ENCODE peak calls at places on chromosomes 16 and 17, in five cellular contexts. Y, L, F, K and Q are unnamed samples.

GRCh38 chr17:20085283-20085875 is 76.2 kb downstream of the SPECC1 start:
- DNase-seq in L (no peak), K (no peak), Y (no peak), F (no peak), Q (no peak)

GRCh38 chr17:12312692-12313091 is 292.0 kb downstream of the MAP2K4 start:
- DNase-seq in K (no peak), Y (no peak), F (no peak), L (no peak), Q (no peak)

GRCh38 chr16:25135239-25135878 is 23.8 kb downstream of the LCMT1 start:
- DNase-seq in F (peak), L (peak), K (no peak), Y (no peak), Q (peak)

GRCh38 chr17:21373034-21373433 is 3.1 kb upstream of the KCNJ12 start:
- DNase-seq in Y (no peak), F (no peak), L (no peak), K (no peak), Q (no peak)

GRCh38 chr16:80666378-80667257 is 125.8 kb downstream of the DYNLRB2 start:
- DNase-seq in K (no peak), Y (no peak), L (no peak), F (no peak), Q (no peak)

GRCh38 chr17:59004338-59005111 is 102.2 kb downstream of the TRIM37 start:
- DNase-seq in F (peak), Y (peak), L (peak), K (peak), Q (peak)

GRCh38 chr17:48549909-48550308 is 5.0 kb upstream of the HOXB2 start:
- DNase-seq in K (no peak), F (no peak), Y (no peak), L (no peak), Q (peak)

GRCh38 chr17:47200325-47200663 is 8.9 kb upstream of the MYL4 start:
- DNase-seq in L (no peak), F (no peak), Y (no peak), K (no peak), Q (no peak)

GRCh38 chr16:2148714-2149629 is 547 bp downstream of the RAB26 start:
- DNase-seq in F (no peak), L (peak), K (peak), Y (peak), Q (no peak)

GRCh38 chr16:50593410-50594139 is 45.4 kb downstream of the NKD1 start:
- DNase-seq in L (no peak), F (no peak), K (peak), Y (peak), Q (no peak)

GRCh38 chr16:2535644-2536021 is 2.2 kb upstream of the PDPK1 start:
- DNase-seq in Y (no peak), K (no peak), F (no peak), L (peak), Q (peak)

GRCh38 chr16:81654346-81654745 is 124.7 kb upstream of the PLCG2 start:
- DNase-seq in F (no peak), L (no peak), Y (no peak), K (no peak), Q (peak)

GRCh38 chr17:83186751-83187421 is 107.5 kb downstream of the METRNL start:
- DNase-seq in F (no peak), K (no peak), L (no peak), Y (no peak), Q (no peak)

GRCh38 chr16:12758031-12758669 is 45.5 kb downstream of the CPPED1 start:
- DNase-seq in Y (no peak), K (no peak), F (no peak), L (no peak), Q (no peak)

GRCh38 chr17:2975469-2975958 is 87.9 kb downstream of the OR1D5 start:
- DNase-seq in Y (no peak), K (no peak), F (peak), L (no peak), Q (no peak)

GRCh38 chr17:59869941-59870218 is 22.9 kb downstream of the TUBD1 start:
- DNase-seq in L (no peak), Y (no peak), F (no peak), K (no peak), Q (no peak)

GRCh38 chr17:37671028-37671812 is 28.0 kb upstream of the DDX52 start:
- DNase-seq in K (no peak), L (no peak), F (no peak), Y (no peak), Q (no peak)

GRCh38 chr17:81922566-81923301 is 4.8 kb upstream of the SIRT7 start:
- DNase-seq in L (peak), K (no peak), Y (no peak), F (no peak), Q (no peak)

GRCh38 chr17:19407601-19408380 is 3.2 kb upstream of the RNF112 start:
- DNase-seq in K (no peak), Y (no peak), F (no peak), L (no peak), Q (no peak)

GRCh38 chr17:52143536-52143935 is 15.0 kb downstream of the CA10 start:
- DNase-seq in F (no peak), K (no peak), L (no peak), Y (no peak), Q (no peak)

GRCh38 chr17:60147553-60148241 is 2.1 kb upstream of the CA4 start:
- DNase-seq in K (no peak), Y (no peak), L (no peak), F (no peak), Q (no peak)

GRCh38 chr16:981695-982151 is at the start of gene SOX8:
- DNase-seq in F (no peak), Y (no peak), K (no peak), L (no peak), Q (no peak)

GRCh38 chr16:83554096-83554495 is 253.7 kb upstream of the HSBP1 start:
- DNase-seq in Y (no peak), K (no peak), F (no peak), L (no peak), Q (no peak)

GRCh38 chr16:1371054-1371978 is 19.6 kb downstream of the GNPTG start:
- DNase-seq in K (no peak), F (no peak), L (no peak), Y (no peak), Q (no peak)

GRCh38 chr17:64134216-64134970 is 4.4 kb upstream of the ERN1 start:
- DNase-seq in F (peak), K (no peak), L (no peak), Y (no peak), Q (no peak)

GRCh38 chr17:63960006-63960405 is 12.7 kb downstream of the SCN4A start:
- DNase-seq in L (no peak), Y (no peak), F (no peak), K (no peak), Q (no peak)

GRCh38 chr16:397736-398332 is 835 bp downstream of the NME4 start:
- DNase-seq in K (peak), F (peak), L (peak), Y (no peak), Q (peak)

GRCh38 chr17:72244494-72244893 is 123.7 kb downstream of the SOX9 start:
- DNase-seq in Y (no peak), K (no peak), F (no peak), L (no peak), Q (peak)

GRCh38 chr17:72240333-72240732 is 119.5 kb downstream of the SOX9 start:
- DNase-seq in L (no peak), F (no peak), K (no peak), Y (no peak), Q (no peak)

DNA sequence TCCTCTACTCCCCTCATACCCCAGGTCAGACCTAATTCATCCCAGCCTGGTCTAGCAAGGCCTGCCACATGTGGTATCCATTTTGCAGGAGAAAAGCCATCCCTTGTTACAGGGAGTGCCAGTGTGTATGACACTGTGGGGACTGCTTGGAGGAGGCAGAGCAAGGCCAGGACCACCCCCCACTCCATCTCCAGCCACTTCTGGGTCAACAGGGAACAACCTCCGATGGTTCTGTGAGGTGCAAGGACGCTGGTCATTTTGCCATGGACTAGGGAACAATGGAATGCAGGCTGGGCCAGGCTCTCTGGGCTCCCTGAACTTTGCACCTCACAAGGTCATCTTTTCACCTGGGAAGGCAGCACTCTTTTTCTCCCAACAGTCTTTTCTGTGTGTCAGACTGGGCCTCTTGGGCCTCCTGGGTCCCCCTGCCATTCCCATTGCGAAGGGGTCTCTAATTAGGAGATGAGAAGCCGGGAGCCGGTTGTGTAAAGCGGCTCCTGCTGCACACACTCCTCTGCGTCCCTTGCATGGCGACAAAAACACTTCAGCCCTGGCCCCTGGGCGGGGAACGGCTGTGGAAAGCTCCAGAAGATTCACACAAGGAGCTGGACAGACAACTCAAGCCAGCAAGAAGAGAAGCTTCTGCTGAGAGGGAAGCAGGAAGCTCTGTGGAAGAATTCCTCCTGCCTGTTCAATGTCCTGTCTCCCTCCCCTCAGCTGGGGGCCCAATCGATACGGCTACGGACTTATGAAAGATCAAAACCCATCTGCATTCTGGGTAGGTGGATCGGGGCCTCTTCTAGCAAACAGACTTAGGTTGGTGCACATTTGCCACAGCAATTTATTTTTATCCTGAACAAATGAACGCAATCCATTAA is 38.5 kb upstream of the MTSS2 start:
- DNase-seq in Y (no peak), L (no peak), F (peak), K (no peak), Q (no peak)
- H3K27ac ChIP-seq in Y (no peak), L (no peak), F (peak), K (no peak), Q (no peak)

GRCh38 chr17:77425791-77426641 is 285.2 kb downstream of the SEC14L1 start:
- DNase-seq in F (no peak), K (no peak), Y (peak), L (peak), Q (peak)

GRCh38 chr17:77428020-77428781 is 287.4 kb downstream of the SEC14L1 start:
- DNase-seq in K (no peak), F (no peak), Y (no peak), L (no peak), Q (no peak)

GRCh38 chr17:77428901-77429734 is 288.3 kb downstream of the SEC14L1 start:
- DNase-seq in K (no peak), Y (no peak), F (no peak), L (no peak), Q (no peak)

GRCh38 chr17:77426676-77427386 is 286.1 kb downstream of the SEC14L1 start:
- DNase-seq in K (no peak), F (no peak), Y (no peak), L (no peak), Q (no peak)

DNA sequence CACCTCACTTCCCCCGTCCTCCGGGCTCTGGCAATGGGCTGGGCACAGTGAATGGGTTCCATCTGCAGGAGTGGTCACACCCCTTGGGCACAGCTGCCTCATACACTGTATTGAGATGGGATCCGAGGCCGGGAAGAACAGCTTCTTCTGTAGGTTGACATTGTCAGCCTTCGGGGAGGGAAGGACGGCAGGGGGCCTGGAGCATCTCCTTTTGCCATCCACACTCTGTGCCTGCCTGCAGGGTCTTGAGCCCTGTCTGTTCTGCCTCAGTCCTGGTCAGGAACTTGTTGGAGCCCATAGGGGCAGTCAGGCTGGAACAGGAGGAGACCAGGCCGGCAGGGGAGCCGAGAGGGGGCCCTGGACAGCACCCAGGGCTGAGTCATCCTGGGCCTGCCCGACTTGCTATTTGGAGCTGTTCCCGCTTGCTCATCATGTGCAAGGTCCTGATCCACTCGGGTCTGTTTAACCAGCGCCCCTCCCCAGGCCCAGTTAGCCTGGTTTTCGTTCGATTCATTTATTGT is 286.8 kb downstream of the SEC14L1 start:
- DNase-seq in K (no peak), Y (peak), L (peak), F (no peak), Q (peak)
- TF ChIP-seq MAFK in K (no peak), Y (no peak), L (no peak), F (no peak), Q (no peak)

GRCh38 chr16:57479043-57479421 is 7.3 kb downstream of the DOK4 start:
- DNase-seq in F (no peak), K (peak), L (no peak), Y (no peak), Q (no peak)
- H3K27ac ChIP-seq in F (no peak), K (no peak), L (peak), Y (no peak), Q (no peak)

GRCh38 chr16:75273054-75273925 is 21.9 kb upstream of the BCAR1 start:
- DNase-seq in L (no peak), K (no peak), F (no peak), Y (no peak), Q (peak)

GRCh38 chr16:75266738-75267630 is 15.6 kb upstream of the BCAR1 start:
- DNase-seq in K (no peak), F (no peak), Y (no peak), L (no peak), Q (no peak)

GRCh38 chr16:75267631-75268264 is 16.3 kb upstream of the BCAR1 start:
- DNase-seq in F (peak), K (no peak), L (peak), Y (no peak), Q (peak)

GRCh38 chr16:75271441-75272096 is 20.1 kb upstream of the BCAR1 start:
- DNase-seq in K (no peak), F (no peak), L (no peak), Y (no peak), Q (no peak)

DNA sequence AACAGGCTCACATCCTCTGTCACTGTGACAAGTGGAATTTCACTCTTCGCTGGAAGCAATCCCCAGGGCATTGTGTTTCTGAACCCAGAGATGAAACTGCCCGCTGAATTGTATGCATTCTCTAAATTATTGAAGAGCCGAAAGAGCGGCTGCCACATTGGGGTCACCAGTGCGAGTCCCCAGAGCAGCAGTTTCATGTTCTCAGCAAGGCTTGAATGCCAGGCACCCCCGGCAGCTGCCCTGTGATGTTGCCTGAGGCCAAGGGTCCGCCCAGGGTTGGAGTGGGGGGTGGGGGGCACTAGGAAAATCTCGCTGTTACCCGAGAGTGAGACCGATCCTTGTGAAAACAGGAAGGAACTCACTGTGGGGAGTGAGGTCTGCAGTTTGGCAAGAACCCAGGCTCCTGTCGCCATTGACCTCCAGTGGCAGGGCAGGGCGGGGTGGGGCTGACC is 20.7 kb upstream of the BCAR1 start:
- DNase-seq in F (peak), L (no peak), Y (no peak), K (no peak), Q (no peak)
- TF ChIP-seq MAFK in F (no peak), L (no peak), Y (no peak), K (no peak), Q (no peak)

DNA sequence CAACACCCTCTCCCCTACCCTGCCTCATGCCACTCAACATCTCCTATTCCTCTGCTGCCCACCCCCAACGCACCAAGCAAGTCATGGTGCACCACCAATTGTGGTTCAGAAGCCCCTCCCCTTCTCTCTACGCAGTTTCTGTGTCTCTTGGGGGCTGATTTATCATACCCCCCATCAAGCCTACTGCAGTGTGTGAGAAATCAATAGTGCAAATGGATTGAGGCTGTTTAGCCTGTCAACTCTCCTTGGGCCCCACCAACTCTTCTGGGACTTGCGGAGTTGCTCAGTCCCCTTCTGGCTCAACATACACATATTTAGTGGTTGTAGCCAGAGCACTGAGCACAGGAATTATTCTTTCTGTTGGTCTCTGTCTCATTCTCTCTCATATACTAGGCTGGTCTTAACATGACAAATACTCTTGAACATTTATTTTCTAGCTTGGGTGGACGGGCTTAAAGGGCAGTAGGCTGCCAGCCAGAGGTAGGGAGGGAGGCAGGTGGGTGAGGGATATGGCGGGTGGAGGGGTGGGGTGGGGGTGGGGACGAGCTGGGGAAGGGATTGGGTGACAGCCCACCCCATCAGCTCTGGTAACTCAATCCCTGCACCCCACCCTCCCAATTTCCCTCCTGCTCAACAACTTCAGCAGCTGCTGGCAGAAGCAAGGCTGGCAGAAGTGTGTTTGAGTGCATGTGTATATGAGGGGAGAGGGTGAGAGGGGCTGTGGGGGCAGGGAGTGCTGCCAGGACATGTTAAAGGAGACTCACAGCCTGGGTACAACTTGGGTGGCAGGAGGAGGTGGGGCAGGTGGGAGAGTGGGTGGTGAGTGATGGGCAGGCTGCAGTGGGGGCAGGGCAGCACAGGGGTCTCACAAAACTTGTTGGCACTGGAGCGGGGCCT is 4.9 kb downstream of the RARA start:
- DNase-seq in K (no peak), L (peak), F (no peak), Y (no peak), Q (no peak)
- H3K27ac ChIP-seq in K (no peak), L (peak), F (no peak), Y (no peak), Q (no peak)